ENCODE peak calls at places on chromosome 12, in five cellular contexts. B is A549, R is HepG2, F is IMR-90, K is GM12878. V is an unnamed sample.

GRCh38 chr12:132258543-132258942 is 70.8 kb downstream of the GALNT9 start:
- DNase-seq in B (no peak), F (no peak), R (no peak), K (no peak), V (no peak)

GRCh38 chr12:63450821-63451220 is 217.5 kb downstream of the DPY19L2 start:
- DNase-seq in R (no peak), B (no peak), F (no peak), K (no peak), V (no peak)

GRCh38 chr12:8911606-8912268 is 2.6 kb upstream of the PHC1 start:
- DNase-seq in R (no peak), K (no peak), F (no peak), B (no peak), V (no peak)

GRCh38 chr12:127711108-127711507 is 555.9 kb upstream of the TMEM132C start:
- DNase-seq in B (no peak), R (no peak), F (no peak), K (no peak), V (no peak)

GRCh38 chr12:124774054-124774461 is 89.6 kb downstream of the SCARB1 start:
- DNase-seq in F (no peak), K (no peak), B (no peak), R (no peak), V (no peak)

GRCh38 chr12:105948331-105948730 is 190.4 kb downstream of the NUAK1 start:
- DNase-seq in F (peak), R (no peak), K (no peak), B (no peak), V (no peak)

GRCh38 chr12:85468356-85469157 is 188.5 kb downstream of the ALX1 start:
- DNase-seq in B (peak), K (peak), R (peak), F (peak), V (peak)

GRCh38 chr12:107091989-107092641 is 1.2 kb downstream of the CRY1 start:
- DNase-seq in F (peak), R (peak), B (peak), K (peak), V (peak)

GRCh38 chr12:59055204-59055839 is 135.0 kb upstream of the LRIG3 start:
- DNase-seq in K (no peak), R (no peak), F (peak), B (peak), V (no peak)

GRCh38 chr12:32264995-32265394 is 134.4 kb upstream of the FGD4 start:
- DNase-seq in K (no peak), B (no peak), F (peak), R (no peak), V (no peak)

GRCh38 chr12:11150832-11151231 is 16.4 kb upstream of the TAS2R30 start:
- DNase-seq in R (no peak), F (no peak), K (no peak), B (no peak), V (no peak)

GRCh38 chr12:92144631-92145480 is 790 bp downstream of the BTG1 start:
- DNase-seq in R (peak), F (peak), K (no peak), B (peak), V (peak)

GRCh38 chr12:127293507-127294310 is 973.3 kb upstream of the TMEM132C start:
- DNase-seq in K (no peak), B (peak), F (peak), R (no peak), V (peak)

GRCh38 chr12:108442077-108442476 is 73.0 kb upstream of the FICD start:
- DNase-seq in K (no peak), F (no peak), R (no peak), B (no peak), V (no peak)

GRCh38 chr12:132140918-132141841 is 2.9 kb downstream of the DDX51 start:
- DNase-seq in B (no peak), K (no peak), F (no peak), R (no peak), V (no peak)

GRCh38 chr12:6367065-6367968 is 8.0 kb downstream of the SCNN1A start:
- DNase-seq in R (peak), K (peak), B (peak), F (peak), V (peak)

GRCh38 chr12:69739287-69740191 is 879 bp downstream of the RAB3IP start:
- DNase-seq in B (peak), R (peak), K (peak), F (peak), V (peak)

GRCh38 chr12:96648941-96649340 is 159.6 kb downstream of the CFAP54 start:
- DNase-seq in B (no peak), F (no peak), R (no peak), K (no peak), V (no peak)

GRCh38 chr12:124824195-124824594 is 39.5 kb downstream of the SCARB1 start:
- DNase-seq in F (no peak), B (no peak), R (no peak), K (no peak), V (no peak)

GRCh38 chr12:80232873-80233272 is 133.5 kb downstream of the OTOGL start:
- DNase-seq in F (no peak), K (no peak), B (no peak), R (no peak), V (no peak)

GRCh38 chr12:15856097-15856982 is 25.8 kb upstream of the STRAP start:
- DNase-seq in F (peak), K (peak), R (peak), B (peak), V (no peak)

GRCh38 chr12:116959198-116959460 is 48.4 kb downstream of the FBXW8 start:
- DNase-seq in F (peak), R (no peak), K (no peak), B (no peak), V (no peak)

GRCh38 chr12:84508325-84508861 is 404.2 kb downstream of the SLC6A15 start:
- DNase-seq in K (no peak), F (peak), B (peak), R (peak), V (peak)

GRCh38 chr12:23887055-23887835 is 62.2 kb downstream of the SOX5 start:
- DNase-seq in B (no peak), R (no peak), F (no peak), K (no peak), V (no peak)

GRCh38 chr12:92927055-92927435 is 2.0 kb downstream of the EEA1 start:
- DNase-seq in K (peak), F (peak), B (peak), R (peak), V (peak)

GRCh38 chr12:70418101-70418500 is 52.0 kb downstream of the KCNMB4 start:
- DNase-seq in F (no peak), R (no peak), K (no peak), B (no peak), V (no peak)

GRCh38 chr12:55738113-55739024 is 4.6 kb upstream of the GDF11 start:
- DNase-seq in R (peak), F (peak), K (peak), B (peak), V (peak)

GRCh38 chr12:47776471-47777143 is 3.6 kb downstream of the SLC48A1 start:
- DNase-seq in F (peak), R (no peak), B (no peak), K (no peak), V (no peak)

GRCh38 chr12:6871052-6871957 is 1.8 kb downstream of the SPSB2 start:
- DNase-seq in B (peak), R (no peak), K (no peak), F (no peak), V (no peak)

GRCh38 chr12:87812030-87812429 is 217.2 kb downstream of the C12orf50 start:
- DNase-seq in B (peak), K (no peak), F (peak), R (no peak), V (no peak)

GRCh38 chr12:3700861-3701260 is 52.0 kb downstream of the CRACR2A start:
- DNase-seq in K (no peak), B (no peak), F (peak), R (no peak), V (no peak)

GRCh38 chr12:111405856-111406473 is at the start of gene SH2B3:
- DNase-seq in F (peak), R (no peak), B (no peak), K (no peak), V (no peak)

GRCh38 chr12:62123721-62124203 is 136.4 kb upstream of the USP15 start:
- DNase-seq in B (peak), K (no peak), R (peak), F (peak), V (peak)

GRCh38 chr12:25852792-25853191 is 105.7 kb upstream of the RASSF8 start:
- DNase-seq in K (no peak), R (no peak), B (peak), F (peak), V (no peak)

GRCh38 chr12:123024819-123025391 is 44.4 kb downstream of the ARL6IP4 start:
- DNase-seq in B (no peak), F (peak), K (no peak), R (no peak), V (no peak)

GRCh38 chr12:57058454-57058853 is 8.5 kb upstream of the MYO1A start:
- DNase-seq in K (peak), R (no peak), B (no peak), F (no peak), V (no peak)

GRCh38 chr12:57069522-57069921 is 9.1 kb downstream of the NEMP1 start:
- DNase-seq in B (peak), K (no peak), R (peak), F (peak), V (peak)

GRCh38 chr12:57066245-57066644 is 12.3 kb downstream of the NEMP1 start:
- DNase-seq in B (no peak), F (no peak), R (no peak), K (no peak), V (no peak)

DNA sequence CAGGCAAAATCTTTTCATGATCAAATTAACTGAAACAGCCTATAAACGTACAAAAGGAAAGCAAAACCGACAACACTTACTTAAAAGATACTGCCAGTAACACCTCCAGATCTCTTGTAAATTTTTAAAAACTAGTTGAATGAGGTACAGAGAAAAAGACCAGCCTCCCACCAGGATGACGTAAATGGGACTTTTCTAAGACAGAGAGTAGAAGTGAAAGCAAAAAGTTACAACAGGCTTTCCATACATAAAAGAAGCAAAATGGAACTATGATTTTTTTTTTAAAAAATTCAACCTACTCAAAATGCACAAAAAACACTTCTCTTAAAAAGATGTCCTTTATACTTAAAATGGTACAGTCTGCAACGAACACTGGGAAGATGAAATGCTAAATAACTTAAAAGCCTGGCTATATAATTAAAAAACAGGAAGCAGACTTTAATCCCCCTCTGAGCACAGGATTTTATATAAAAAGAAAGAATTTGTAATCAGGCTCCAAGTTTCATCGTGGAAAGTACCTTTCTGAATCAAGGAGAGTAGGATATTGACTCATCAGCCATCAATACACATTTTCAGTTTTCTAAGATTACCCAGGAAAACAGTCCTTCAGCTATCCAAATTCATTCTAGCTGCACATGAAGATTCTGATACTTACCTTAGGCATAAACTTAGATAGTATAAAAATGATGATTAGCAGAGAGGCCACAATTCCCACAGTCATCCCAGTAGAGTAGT is 14.2 kb upstream of the MYO1A start:
- DNase-seq in K (peak), F (peak), R (no peak), B (no peak), V (no peak)
- TF ChIP-seq RAD21 in K (no peak), F (no peak), R (no peak), B (no peak), V (no peak)

DNA sequence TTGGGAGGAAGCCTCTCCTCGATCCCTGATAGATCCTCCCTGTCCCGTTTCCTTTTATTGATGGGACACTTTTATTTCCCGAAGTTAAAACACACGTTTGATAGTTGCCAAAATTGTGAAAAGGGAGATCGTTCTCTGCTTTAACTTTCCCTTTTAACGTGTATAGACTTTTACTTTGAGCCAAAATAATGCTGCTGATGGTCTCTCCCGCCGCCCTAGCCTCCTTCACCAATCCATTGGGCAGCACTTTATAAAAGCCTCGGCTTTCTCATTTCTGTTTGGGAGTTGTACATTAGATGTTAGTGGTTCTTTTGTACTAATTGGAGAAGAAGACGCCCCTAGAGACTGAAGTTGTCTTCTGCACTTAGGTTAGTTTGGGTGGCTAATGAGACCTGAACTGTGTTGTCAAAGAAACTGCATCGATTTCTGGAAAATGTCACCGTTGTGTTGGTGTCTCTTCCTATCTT is 1.4 kb downstream of the TMTC2 start:
- DNase-seq in R (no peak), K (no peak), B (peak), F (no peak), V (peak)
- TF ChIP-seq RAD21 in R (no peak), K (peak), B (no peak), F (no peak), V (no peak)

GRCh38 chr12:14618990-14619389 is 51.3 kb upstream of the PLBD1 start:
- DNase-seq in R (no peak), B (peak), F (peak), K (no peak), V (peak)

GRCh38 chr12:14621821-14622220 is 54.1 kb upstream of the PLBD1 start:
- DNase-seq in F (no peak), K (peak), B (no peak), R (no peak), V (no peak)

GRCh38 chr12:14614704-14615121 is 47.0 kb upstream of the PLBD1 start:
- DNase-seq in R (no peak), F (no peak), B (no peak), K (peak), V (no peak)

DNA sequence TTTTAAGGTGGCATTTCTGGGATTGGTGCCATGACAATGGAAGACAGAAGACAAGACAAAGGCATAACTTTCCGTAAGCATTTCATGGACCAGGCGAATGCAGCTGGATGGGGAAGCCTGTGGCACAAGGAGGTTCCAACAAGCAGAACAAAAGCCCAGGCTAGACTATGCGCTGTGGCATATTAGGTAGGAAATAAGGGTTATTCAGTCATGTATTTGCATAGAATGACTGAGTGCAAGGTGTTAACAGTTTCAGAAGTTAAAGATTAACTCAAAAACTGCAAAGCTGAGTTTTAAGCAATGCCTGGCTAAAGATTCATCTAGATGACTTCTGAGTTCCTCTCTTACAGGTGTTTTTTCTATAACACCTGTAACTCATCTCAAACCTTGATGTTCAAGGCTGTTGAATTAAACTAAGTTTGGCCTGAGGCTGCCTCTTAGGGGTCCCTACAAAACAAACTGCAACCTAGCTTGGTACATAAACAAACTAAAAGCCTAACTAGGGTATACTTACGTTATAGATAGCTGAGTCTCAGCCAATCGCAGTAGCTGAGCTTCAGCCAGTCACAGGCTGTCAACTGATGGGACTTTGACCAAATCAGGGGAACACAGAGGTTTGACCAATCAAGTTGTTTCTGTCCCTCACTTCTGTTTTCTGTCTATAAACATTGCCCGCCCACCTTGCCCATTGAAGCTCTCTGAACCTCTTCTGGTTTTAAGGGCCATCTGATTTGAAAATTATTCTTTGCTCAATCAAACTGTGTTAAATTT is 52.2 kb upstream of the PLBD1 start:
- DNase-seq in R (no peak), B (no peak), F (no peak), K (no peak), V (no peak)
- TF ChIP-seq RAD21 in R (no peak), B (no peak), F (no peak), K (no peak), V (no peak)

GRCh38 chr12:65364021-65364420 is 85.5 kb downstream of the MSRB3 start:
- DNase-seq in K (no peak), R (no peak), F (peak), B (no peak), V (no peak)
- TF ChIP-seq RAD21 in K (no peak), R (no peak), F (no peak), B (no peak), V (no peak)

DNA sequence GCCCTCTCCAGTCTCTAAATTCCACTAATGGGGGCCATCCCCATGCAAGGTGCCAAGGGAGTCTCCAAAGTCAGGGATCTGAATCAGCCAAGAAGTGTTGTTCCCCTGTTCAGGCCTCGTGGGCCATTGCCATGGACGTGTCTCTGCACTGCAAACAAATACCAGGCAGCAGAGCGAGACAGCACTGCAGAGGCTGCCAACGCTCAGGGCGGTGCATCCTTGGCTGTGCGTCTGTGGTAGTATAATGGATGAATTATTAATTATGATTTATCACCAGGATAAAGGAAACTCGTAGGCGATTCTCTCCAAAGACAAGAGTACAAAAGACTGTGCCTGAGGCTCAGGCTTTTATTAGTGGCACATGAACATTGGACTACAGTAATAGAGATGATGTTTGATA is 122.3 kb upstream of the NTF3 start:
- DNase-seq in F (no peak), R (no peak), B (no peak), K (no peak), V (peak)
- TF ChIP-seq RAD21 in F (no peak), R (no peak), B (no peak), K (no peak), V (no peak)

GRCh38 chr12:115790526-115790925 is 487.0 kb downstream of the MED13L start:
- DNase-seq in B (no peak), K (no peak), R (no peak), F (no peak), V (no peak)

GRCh38 chr12:115799610-115800009 is 477.9 kb downstream of the MED13L start:
- DNase-seq in R (no peak), F (no peak), K (no peak), B (no peak), V (no peak)

GRCh38 chr12:115791331-115791730 is 486.2 kb downstream of the MED13L start:
- DNase-seq in R (no peak), B (no peak), K (no peak), F (no peak), V (no peak)

GRCh38 chr12:115798309-115798917 is 479.1 kb downstream of the MED13L start:
- DNase-seq in R (no peak), B (no peak), K (no peak), F (no peak), V (no peak)

GRCh38 chr12:115794659-115795081 is 482.8 kb downstream of the MED13L start:
- DNase-seq in K (no peak), B (peak), F (no peak), R (peak), V (no peak)
- TF ChIP-seq RAD21 in K (peak), B (peak), F (no peak), R (no peak), V (no peak)

DNA sequence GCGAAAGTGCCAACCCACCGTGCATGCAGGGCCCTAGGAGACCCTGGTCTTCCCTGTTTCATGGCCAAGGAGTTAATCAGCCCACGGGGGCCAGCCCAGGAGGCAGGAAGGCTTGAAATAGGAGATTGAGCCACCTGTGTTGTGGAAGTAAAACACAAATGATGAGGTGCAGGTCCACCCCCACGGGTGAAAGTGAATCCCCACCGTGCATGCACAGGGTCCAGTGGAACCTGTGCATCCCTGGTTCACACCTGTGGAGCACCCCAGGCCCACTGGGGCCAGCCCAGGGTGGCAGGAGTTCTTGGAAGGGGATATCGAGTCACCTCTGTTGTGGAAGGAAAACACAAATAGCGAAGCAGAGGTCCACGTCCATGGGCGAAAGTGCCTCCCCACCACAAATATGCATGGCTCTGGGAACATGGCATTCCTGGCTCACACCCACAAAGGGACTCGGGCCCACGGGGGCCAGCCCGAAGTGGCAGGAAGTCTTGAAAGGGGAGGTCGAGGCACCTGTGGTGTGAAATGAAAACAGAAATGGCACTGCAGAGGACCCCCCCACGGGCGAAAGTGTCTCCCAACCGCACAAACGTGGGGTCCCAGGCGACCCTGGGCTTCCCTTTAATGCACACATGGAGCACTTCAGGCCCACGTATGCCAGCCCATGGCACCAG is 381.5 kb downstream of the ALG10 start:
- DNase-seq in K (no peak), F (no peak), B (no peak), R (no peak), V (peak)
- TF ChIP-seq RAD21 in K (no peak), F (no peak), B (no peak), R (no peak), V (no peak)